ENCODE peak calls at places on chromosomes 13 and 19, in nine cellular contexts. One of them, this sample, is unnamed.
A peak's percentile ranks its signal among the peaks of the same experiment; 100 is the strongest.

GRCh38 chr13:110397445-110397844 is 90.4 kb downstream of the COL4A2 start:
- DNase-seq in thyroid gland: no peak
- DNase-seq in suprapubic skin: no peak
- DNase-seq in heart left ventricle: no peak
- DNase-seq in gastrocnemius medialis: no peak
- DNase-seq in breast epithelium: no peak
- DNase-seq in HepG2: no peak
- DNase-seq in IMR-90: peak; percentile 85
- DNase-seq in ovary: peak; percentile 58
- DNase-seq in this sample: no peak

GRCh38 chr13:60379837-60380236 is 17.2 kb upstream of the TDRD3 start:
- DNase-seq in thyroid gland: no peak
- DNase-seq in suprapubic skin: no peak
- DNase-seq in heart left ventricle: no peak
- DNase-seq in gastrocnemius medialis: no peak
- DNase-seq in breast epithelium: no peak
- DNase-seq in HepG2: no peak
- DNase-seq in IMR-90: no peak
- DNase-seq in ovary: no peak
- DNase-seq in this sample: no peak

GRCh38 chr19:40280608-40281221 is 4.4 kb downstream of the AKT2 start:
- DNase-seq in thyroid gland: peak; percentile 73
- DNase-seq in suprapubic skin: no peak
- DNase-seq in heart left ventricle: peak; percentile 67
- DNase-seq in gastrocnemius medialis: peak; percentile 71
- DNase-seq in breast epithelium: no peak
- DNase-seq in HepG2: no peak
- DNase-seq in IMR-90: no peak
- DNase-seq in ovary: no peak
- DNase-seq in this sample: peak; percentile 88

GRCh38 chr13:73683746-73684145 is 450.5 kb downstream of the KLF12 start:
- DNase-seq in thyroid gland: no peak
- DNase-seq in suprapubic skin: no peak
- DNase-seq in heart left ventricle: no peak
- DNase-seq in gastrocnemius medialis: no peak
- DNase-seq in breast epithelium: no peak
- DNase-seq in HepG2: no peak
- DNase-seq in IMR-90: no peak
- DNase-seq in ovary: no peak
- DNase-seq in this sample: no peak

GRCh38 chr19:55958356-55958755 is 10.7 kb downstream of the NLRP8 start:
- DNase-seq in thyroid gland: no peak
- DNase-seq in suprapubic skin: no peak
- DNase-seq in heart left ventricle: no peak
- DNase-seq in gastrocnemius medialis: no peak
- DNase-seq in breast epithelium: peak; percentile 83
- DNase-seq in HepG2: peak; percentile 2
- DNase-seq in IMR-90: no peak
- DNase-seq in ovary: no peak
- DNase-seq in this sample: no peak

GRCh38 chr13:99811067-99811715 is 160.4 kb downstream of the ZIC5 start:
- DNase-seq in thyroid gland: no peak
- DNase-seq in suprapubic skin: no peak
- DNase-seq in heart left ventricle: no peak
- DNase-seq in gastrocnemius medialis: no peak
- DNase-seq in breast epithelium: no peak
- DNase-seq in HepG2: no peak
- DNase-seq in IMR-90: no peak
- DNase-seq in ovary: no peak
- DNase-seq in this sample: no peak

GRCh38 chr19:292281-292884 is 1.2 kb upstream of the PLPP2 start:
- DNase-seq in thyroid gland: no peak
- DNase-seq in suprapubic skin: no peak
- DNase-seq in heart left ventricle: no peak
- DNase-seq in gastrocnemius medialis: no peak
- DNase-seq in breast epithelium: no peak
- DNase-seq in HepG2: no peak
- DNase-seq in IMR-90: no peak
- DNase-seq in ovary: no peak
- DNase-seq in this sample: no peak

GRCh38 chr13:88726075-88726474 is 1054.9 kb downstream of the SLITRK5 start:
- DNase-seq in thyroid gland: no peak
- DNase-seq in suprapubic skin: no peak
- DNase-seq in heart left ventricle: no peak
- DNase-seq in gastrocnemius medialis: no peak
- DNase-seq in breast epithelium: no peak
- DNase-seq in HepG2: no peak
- DNase-seq in IMR-90: no peak
- DNase-seq in ovary: no peak
- DNase-seq in this sample: no peak

GRCh38 chr19:23222998-23223652 is 27.1 kb downstream of the ZNF724 start:
- DNase-seq in thyroid gland: no peak
- DNase-seq in suprapubic skin: no peak
- DNase-seq in heart left ventricle: no peak
- DNase-seq in gastrocnemius medialis: no peak
- DNase-seq in breast epithelium: no peak
- DNase-seq in HepG2: peak; percentile 0
- DNase-seq in IMR-90: no peak
- DNase-seq in ovary: no peak
- DNase-seq in this sample: no peak

GRCh38 chr13:110471833-110472162 is 89.7 kb downstream of the RAB20 start:
- DNase-seq in thyroid gland: peak; percentile 12
- DNase-seq in suprapubic skin: no peak
- DNase-seq in heart left ventricle: peak; percentile 75
- DNase-seq in gastrocnemius medialis: peak; percentile 40
- DNase-seq in breast epithelium: no peak
- DNase-seq in HepG2: no peak
- DNase-seq in IMR-90: peak; percentile 37
- DNase-seq in ovary: no peak
- DNase-seq in this sample: no peak

GRCh38 chr19:12784871-12785430 is 6.3 kb upstream of the JUNB start:
- DNase-seq in thyroid gland: no peak
- DNase-seq in suprapubic skin: peak; percentile 66
- DNase-seq in heart left ventricle: no peak
- DNase-seq in gastrocnemius medialis: no peak
- DNase-seq in breast epithelium: no peak
- DNase-seq in HepG2: no peak
- DNase-seq in IMR-90: peak; percentile 26
- DNase-seq in ovary: no peak
- DNase-seq in this sample: no peak

GRCh38 chr13:29808264-29808663 is 42.2 kb downstream of the UBL3 start:
- DNase-seq in thyroid gland: no peak
- DNase-seq in suprapubic skin: no peak
- DNase-seq in heart left ventricle: no peak
- DNase-seq in gastrocnemius medialis: no peak
- DNase-seq in breast epithelium: no peak
- DNase-seq in HepG2: no peak
- DNase-seq in IMR-90: no peak
- DNase-seq in ovary: no peak
- DNase-seq in this sample: no peak

GRCh38 chr13:110272227-110272626 is 34.7 kb downstream of the COL4A1 start:
- DNase-seq in thyroid gland: no peak
- DNase-seq in suprapubic skin: no peak
- DNase-seq in heart left ventricle: no peak
- DNase-seq in gastrocnemius medialis: no peak
- DNase-seq in breast epithelium: no peak
- DNase-seq in HepG2: no peak
- DNase-seq in IMR-90: no peak
- DNase-seq in ovary: no peak
- DNase-seq in this sample: no peak

GRCh38 chr13:112893570-112894422 is 75.2 kb upstream of the MCF2L start:
- DNase-seq in thyroid gland: peak; percentile 86
- DNase-seq in suprapubic skin: no peak
- DNase-seq in heart left ventricle: peak; percentile 53
- DNase-seq in gastrocnemius medialis: no peak
- DNase-seq in breast epithelium: no peak
- DNase-seq in HepG2: peak; percentile 76
- DNase-seq in IMR-90: peak; percentile 21
- DNase-seq in ovary: peak; percentile 57
- DNase-seq in this sample: no peak

GRCh38 chr13:42816538-42816937 is 35.2 kb downstream of the FAM216B start:
- DNase-seq in thyroid gland: no peak
- DNase-seq in suprapubic skin: no peak
- DNase-seq in heart left ventricle: no peak
- DNase-seq in gastrocnemius medialis: no peak
- DNase-seq in breast epithelium: no peak
- DNase-seq in HepG2: no peak
- DNase-seq in IMR-90: no peak
- DNase-seq in ovary: no peak
- DNase-seq in this sample: no peak

GRCh38 chr19:34310494-34310981 is 54.5 kb upstream of the GPI start:
- DNase-seq in thyroid gland: peak; percentile 34
- DNase-seq in suprapubic skin: no peak
- DNase-seq in heart left ventricle: no peak
- DNase-seq in gastrocnemius medialis: peak; percentile 20
- DNase-seq in breast epithelium: peak; percentile 83
- DNase-seq in HepG2: no peak
- DNase-seq in IMR-90: no peak
- DNase-seq in ovary: no peak
- DNase-seq in this sample: no peak

GRCh38 chr19:10332158-10332964 is 968 bp downstream of the RAVER1 start:
- DNase-seq in thyroid gland: no peak
- DNase-seq in suprapubic skin: no peak
- DNase-seq in heart left ventricle: no peak
- DNase-seq in gastrocnemius medialis: no peak
- DNase-seq in breast epithelium: no peak
- DNase-seq in HepG2: peak; percentile 71
- DNase-seq in IMR-90: no peak
- DNase-seq in ovary: no peak
- DNase-seq in this sample: no peak

GRCh38 chr19:18741124-18741493 is 50.0 kb downstream of the COMP start:
- DNase-seq in thyroid gland: peak; percentile 71
- DNase-seq in suprapubic skin: no peak
- DNase-seq in heart left ventricle: no peak
- DNase-seq in gastrocnemius medialis: no peak
- DNase-seq in breast epithelium: no peak
- DNase-seq in HepG2: no peak
- DNase-seq in IMR-90: no peak
- DNase-seq in ovary: no peak
- DNase-seq in this sample: no peak

GRCh38 chr19:18741566-18742121 is 49.5 kb downstream of the COMP start:
- DNase-seq in thyroid gland: peak; percentile 95
- DNase-seq in suprapubic skin: no peak
- DNase-seq in heart left ventricle: no peak
- DNase-seq in gastrocnemius medialis: no peak
- DNase-seq in breast epithelium: peak; percentile 83
- DNase-seq in HepG2: peak; percentile 57
- DNase-seq in IMR-90: no peak
- DNase-seq in ovary: peak; percentile 67
- DNase-seq in this sample: no peak

GRCh38 chr19:18743281-18743825 is 47.8 kb downstream of the COMP start:
- DNase-seq in thyroid gland: peak; percentile 88
- DNase-seq in suprapubic skin: no peak
- DNase-seq in heart left ventricle: peak; percentile 84
- DNase-seq in gastrocnemius medialis: no peak
- DNase-seq in breast epithelium: no peak
- DNase-seq in HepG2: no peak
- DNase-seq in IMR-90: peak; percentile 76
- DNase-seq in ovary: peak; percentile 94
- DNase-seq in this sample: no peak

GRCh38 chr19:18742838-18743237 is 48.3 kb downstream of the COMP start:
- DNase-seq in thyroid gland: peak; percentile 18
- DNase-seq in suprapubic skin: no peak
- DNase-seq in heart left ventricle: no peak
- DNase-seq in gastrocnemius medialis: no peak
- DNase-seq in breast epithelium: no peak
- DNase-seq in HepG2: no peak
- DNase-seq in IMR-90: no peak
- DNase-seq in ovary: no peak
- DNase-seq in this sample: no peak

GRCh38 chr19:18742324-18742723 is 48.8 kb downstream of the COMP start:
- DNase-seq in thyroid gland: peak; percentile 22
- DNase-seq in suprapubic skin: no peak
- DNase-seq in heart left ventricle: no peak
- DNase-seq in gastrocnemius medialis: no peak
- DNase-seq in breast epithelium: no peak
- DNase-seq in HepG2: no peak
- DNase-seq in IMR-90: no peak
- DNase-seq in ovary: no peak
- DNase-seq in this sample: no peak
- H3K27ac ChIP-seq in thyroid gland: peak overlapping the region; percentile 69
- H3K27ac ChIP-seq in suprapubic skin: no peak overlapping the region
- H3K27ac ChIP-seq in heart left ventricle: no peak overlapping the region
- H3K27ac ChIP-seq in gastrocnemius medialis: no peak overlapping the region
- H3K27ac ChIP-seq in breast epithelium: no peak overlapping the region
- H3K27ac ChIP-seq in HepG2: peak overlapping the region; percentile 79
- H3K27ac ChIP-seq in IMR-90: no peak overlapping the region
- H3K27ac ChIP-seq in ovary: no peak overlapping the region
- H3K27ac ChIP-seq in this sample: no peak overlapping the region

DNA sequence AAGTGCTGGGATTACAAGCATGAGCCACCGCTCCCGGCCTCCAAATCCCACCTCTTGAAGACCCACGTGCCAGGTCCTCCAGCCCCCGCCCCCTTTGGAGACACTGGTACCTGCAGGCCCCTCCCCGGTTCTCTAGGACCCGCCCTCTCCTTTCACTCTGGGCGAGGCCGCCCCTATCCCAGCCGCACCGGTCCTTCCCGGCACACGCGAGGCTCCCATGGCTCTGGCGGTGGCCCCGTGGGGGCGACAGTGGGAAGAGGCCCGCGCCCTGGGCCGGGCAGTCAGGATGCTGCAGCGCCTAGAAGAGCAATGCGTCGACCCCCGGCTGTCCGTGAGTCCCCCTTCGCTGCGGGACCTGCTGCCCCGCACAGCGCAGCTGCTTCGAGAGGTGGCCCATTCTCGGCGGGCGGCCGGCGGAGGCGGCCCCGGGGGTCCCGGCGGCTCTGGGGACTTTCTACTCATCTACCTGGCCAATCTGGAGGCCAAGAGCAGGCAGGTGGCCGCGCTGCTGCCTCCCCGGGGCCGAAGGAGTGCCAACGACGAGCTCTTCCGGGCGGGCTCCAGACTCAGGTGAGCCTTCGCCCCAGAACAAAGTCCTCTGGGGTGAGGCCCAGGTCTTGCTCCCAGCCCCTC is at the start of gene CBLC:
- DNase-seq in thyroid gland: peak; percentile 78
- DNase-seq in suprapubic skin: no peak
- DNase-seq in heart left ventricle: no peak
- DNase-seq in gastrocnemius medialis: no peak
- DNase-seq in breast epithelium: peak; percentile 89
- DNase-seq in HepG2: peak; percentile 68
- DNase-seq in IMR-90: no peak
- DNase-seq in ovary: peak; percentile 44
- DNase-seq in this sample: no peak
- TF ChIP-seq POLR2A in thyroid gland: peak; percentile 36
- TF ChIP-seq POLR2A in suprapubic skin: no peak
- TF ChIP-seq POLR2A in heart left ventricle: no peak
- TF ChIP-seq POLR2A in gastrocnemius medialis: no peak
- TF ChIP-seq POLR2A in breast epithelium: peak; percentile 51
- TF ChIP-seq POLR2A in HepG2: peak; percentile 8
- TF ChIP-seq POLR2A in IMR-90: no peak
- TF ChIP-seq POLR2A in ovary: no peak
- TF ChIP-seq POLR2A in this sample: no peak

GRCh38 chr19:35727053-35727955 is 9.5 kb downstream of the KMT2B start:
- DNase-seq in thyroid gland: no peak
- DNase-seq in suprapubic skin: no peak
- DNase-seq in heart left ventricle: no peak
- DNase-seq in gastrocnemius medialis: no peak
- DNase-seq in breast epithelium: no peak
- DNase-seq in HepG2: no peak
- DNase-seq in IMR-90: no peak
- DNase-seq in ovary: no peak
- DNase-seq in this sample: no peak
- H3K27ac ChIP-seq in thyroid gland: no peak overlapping the region
- H3K27ac ChIP-seq in suprapubic skin: no peak overlapping the region
- H3K27ac ChIP-seq in heart left ventricle: no peak overlapping the region
- H3K27ac ChIP-seq in gastrocnemius medialis: no peak overlapping the region
- H3K27ac ChIP-seq in breast epithelium: no peak overlapping the region
- H3K27ac ChIP-seq in HepG2: no peak overlapping the region
- H3K27ac ChIP-seq in IMR-90: no peak overlapping the region
- H3K27ac ChIP-seq in ovary: no peak overlapping the region
- H3K27ac ChIP-seq in this sample: no peak overlapping the region

GRCh38 chr19:5913739-5914357 is at the start of gene CAPS:
- DNase-seq in thyroid gland: peak; percentile 99
- DNase-seq in suprapubic skin: no peak
- DNase-seq in heart left ventricle: peak; percentile 78
- DNase-seq in gastrocnemius medialis: no peak
- DNase-seq in breast epithelium: peak; percentile 63
- DNase-seq in HepG2: peak; percentile 39
- DNase-seq in IMR-90: peak; percentile 23
- DNase-seq in ovary: no peak
- DNase-seq in this sample: no peak
- TF ChIP-seq POLR2A in thyroid gland: peak; percentile 35
- TF ChIP-seq POLR2A in suprapubic skin: no peak
- TF ChIP-seq POLR2A in heart left ventricle: no peak
- TF ChIP-seq POLR2A in gastrocnemius medialis: no peak
- TF ChIP-seq POLR2A in breast epithelium: no peak
- TF ChIP-seq POLR2A in HepG2: no peak
- TF ChIP-seq POLR2A in IMR-90: no peak
- TF ChIP-seq POLR2A in ovary: no peak
- TF ChIP-seq POLR2A in this sample: no peak